ENCODE peak calls at places on chromosomes 1 and 21, in five cellular contexts. Y is tibial nerve, N is neural progenitor cell, B is stomach, V is A549. D is an unnamed sample.

GRCh38 chr21:42338730-42339715 is 11.8 kb downstream of the TFF2 start:
- DNase-seq in N (no peak), B (no peak), Y (no peak), V (no peak), D (no peak)

GRCh38 chr1:184567648-184568047 is 180.8 kb downstream of the C1orf21 start:
- DNase-seq in N (peak; percentile 24), Y (no peak), B (no peak), V (no peak), D (no peak)

GRCh38 chr1:12472798-12473551 is 145.0 kb downstream of the DHRS3 start:
- DNase-seq in V (no peak), N (no peak), B (no peak), Y (no peak), D (peak; percentile 61)

GRCh38 chr1:227794813-227795183 is 20.7 kb upstream of the PRSS38 start:
- DNase-seq in N (no peak), V (no peak), B (no peak), Y (no peak), D (no peak)

GRCh38 chr21:43341349-43342163 is 85.4 kb downstream of the SIK1 start:
- DNase-seq in Y (no peak), V (peak; percentile 54), B (no peak), N (no peak), D (no peak)

GRCh38 chr1:99559166-99559565 is 86.7 kb upstream of the PALMD start:
- DNase-seq in V (no peak), B (no peak), Y (no peak), N (no peak), D (no peak)

GRCh38 chr1:219505886-219506285 is 107.0 kb downstream of the ZC3H11B start:
- DNase-seq in B (no peak), Y (no peak), N (no peak), V (no peak), D (no peak)

GRCh38 chr1:16167331-16168143 is 11.7 kb upstream of the EPHA2 start:
- DNase-seq in V (no peak), Y (no peak), B (peak; percentile 58), N (peak; percentile 94), D (peak; percentile 61)

GRCh38 chr1:201172336-201172735 is 18.1 kb upstream of the TMEM9 start:
- DNase-seq in B (no peak), N (no peak), V (no peak), Y (no peak), D (no peak)

GRCh38 chr1:87151500-87152421 is 176.9 kb upstream of the LMO4 start:
- DNase-seq in Y (peak; percentile 61), N (peak; percentile 90), V (no peak), B (peak; percentile 49), D (no peak)

GRCh38 chr1:6770727-6771567 is 14.3 kb upstream of the CAMTA1 start:
- DNase-seq in V (no peak), Y (no peak), N (peak; percentile 23), B (no peak), D (no peak)

GRCh38 chr1:168506204-168506819 is 37.5 kb downstream of the XCL2 start:
- DNase-seq in N (no peak), V (no peak), Y (no peak), B (no peak), D (no peak)

GRCh38 chr1:70318191-70318590 is 36.3 kb downstream of the ANKRD13C start:
- DNase-seq in V (no peak), Y (no peak), N (no peak), B (no peak), D (no peak)

GRCh38 chr1:70315782-70316181 is 38.7 kb downstream of the ANKRD13C start:
- DNase-seq in N (no peak), B (no peak), V (no peak), Y (no peak), D (no peak)

GRCh38 chr1:70317087-70317486 is 37.4 kb downstream of the ANKRD13C start:
- DNase-seq in B (no peak), V (no peak), Y (no peak), N (no peak), D (no peak)

GRCh38 chr1:70324683-70325082 is 29.8 kb downstream of the ANKRD13C start:
- DNase-seq in Y (no peak), V (no peak), N (no peak), B (no peak), D (no peak)

GRCh38 chr1:70319750-70320149 is 34.8 kb downstream of the ANKRD13C start:
- DNase-seq in B (no peak), V (peak; percentile 6), Y (no peak), N (no peak), D (no peak)
- H3K4me1 ChIP-seq in B (no peaks in the 10 kb centered on the region), V (peaks cover 22% of the 10 kb centered on the region), Y (peaks cover 14% of the 10 kb centered on the region), N (no peaks in the 10 kb centered on the region), D (no peaks in the 10 kb centered on the region)

GRCh38 chr1:3546048-3546384 is 65.3 kb downstream of the MEGF6 start:
- DNase-seq in N (no peak), B (no peak), Y (no peak), V (no peak), D (no peak)

GRCh38 chr1:3548156-3548893 is 63.0 kb downstream of the MEGF6 start:
- DNase-seq in Y (no peak), V (no peak), B (no peak), N (peak; percentile 31), D (no peak)

GRCh38 chr1:3545363-3546047 is 65.8 kb downstream of the MEGF6 start:
- DNase-seq in Y (no peak), V (no peak), B (no peak), N (peak; percentile 50), D (no peak)

GRCh38 chr1:3548895-3549294 is 62.4 kb downstream of the MEGF6 start:
- DNase-seq in B (no peak), Y (no peak), N (no peak), V (no peak), D (no peak)

DNA sequence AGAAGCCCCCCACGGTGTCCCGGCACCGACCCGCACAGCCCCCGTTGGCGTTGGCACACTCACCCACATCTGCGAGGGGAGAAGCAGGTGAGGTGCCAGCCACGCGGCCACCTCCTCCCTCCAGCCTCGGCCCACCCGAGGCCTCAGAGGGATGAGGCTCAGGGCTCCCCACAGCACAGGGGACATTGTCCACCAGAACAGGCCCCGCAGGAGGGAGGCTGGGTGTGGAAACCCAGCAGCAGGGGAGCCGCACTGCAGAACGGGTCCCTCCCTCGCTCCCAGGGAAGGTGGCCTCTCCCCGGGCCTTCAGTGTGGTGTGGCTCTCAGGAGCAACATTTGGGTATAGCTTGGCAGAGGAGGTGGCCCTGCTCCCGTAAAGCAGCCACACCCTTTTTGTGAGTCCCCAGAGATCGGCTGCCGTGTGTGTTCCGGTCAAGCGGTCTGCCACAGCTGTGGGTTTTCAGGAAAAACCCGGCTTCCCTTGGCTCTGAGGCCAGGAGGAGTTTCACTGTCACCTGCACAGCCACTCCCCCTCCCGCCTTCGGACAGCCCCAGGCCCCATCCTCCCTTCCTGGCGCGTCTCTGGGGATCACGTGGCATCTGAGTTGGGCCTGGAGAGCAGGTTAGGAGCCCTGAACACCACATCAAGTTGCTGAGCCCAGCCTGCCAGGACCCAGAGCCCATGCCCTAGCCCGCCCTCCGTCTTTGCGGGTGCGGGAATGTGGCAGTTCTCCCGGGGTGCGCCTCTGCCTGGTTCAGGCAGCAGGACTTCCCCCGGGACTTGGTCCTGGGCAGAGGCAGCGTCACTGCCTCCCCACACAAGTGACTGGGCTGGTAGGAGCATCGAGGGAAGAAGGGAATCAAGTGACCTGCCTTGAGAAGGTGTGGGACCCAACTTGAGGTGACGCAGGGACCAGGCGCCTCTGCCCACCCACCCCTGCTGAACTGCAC is 64.0 kb downstream of the MEGF6 start:
- DNase-seq in V (no peak), B (no peak), Y (no peak), N (peak; percentile 28), D (no peak)
- H3K27ac ChIP-seq in V (peak overlapping the region; percentile 96), B (no peak overlapping the region), Y (no peak overlapping the region), N (no peak overlapping the region), D (no peak overlapping the region)

GRCh38 chr21:14866859-14867560 is 197.8 kb downstream of the NRIP1 start:
- DNase-seq in N (no peak), Y (no peak), V (no peak), B (no peak), D (no peak)

GRCh38 chr21:14874379-14874778 is 190.4 kb downstream of the NRIP1 start:
- DNase-seq in N (no peak), V (no peak), Y (no peak), B (no peak), D (no peak)

GRCh38 chr21:14870841-14871126 is 194.0 kb downstream of the NRIP1 start:
- DNase-seq in N (no peak), Y (no peak), V (no peak), B (no peak), D (no peak)

GRCh38 chr21:14871861-14872260 is 192.9 kb downstream of the NRIP1 start:
- DNase-seq in Y (no peak), N (no peak), V (no peak), B (no peak), D (no peak)

DNA sequence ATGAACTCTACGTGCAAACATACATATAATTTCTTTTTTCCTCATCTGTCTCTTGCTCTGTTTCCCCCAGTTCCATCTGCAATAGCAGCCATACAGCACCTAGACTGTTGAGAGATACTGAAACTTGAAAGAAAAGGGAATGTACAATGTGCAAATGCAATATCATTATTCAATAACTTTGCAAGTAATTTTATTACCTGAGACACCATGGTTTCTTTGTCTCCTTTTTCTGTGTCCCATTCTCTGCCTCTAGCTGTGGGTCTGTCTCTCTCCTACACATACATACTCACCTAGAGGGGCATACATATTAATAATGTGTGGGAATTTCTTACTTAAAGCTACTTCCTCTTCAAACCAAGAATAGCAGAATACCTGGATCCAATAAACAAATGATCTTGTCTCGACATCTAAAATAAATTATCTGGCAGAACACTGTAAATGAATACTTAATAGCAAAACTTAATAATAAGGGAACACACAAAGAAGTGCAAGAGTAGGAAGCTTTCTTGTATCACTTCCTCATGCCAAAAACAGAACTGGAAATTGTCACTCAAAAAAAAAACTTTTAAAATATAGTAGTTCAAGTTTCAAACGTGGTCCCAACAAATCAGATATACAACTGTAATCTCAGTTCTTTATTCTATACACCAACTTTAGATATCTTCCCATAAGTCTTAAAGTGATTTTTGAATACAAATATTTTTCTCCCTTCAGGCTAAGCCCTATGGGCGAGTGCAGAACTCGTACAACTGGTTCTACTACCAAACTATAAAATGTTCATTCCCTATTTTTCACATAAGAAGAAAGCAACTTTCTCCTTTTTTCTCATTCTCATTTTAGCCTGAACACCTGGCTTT is 194.6 kb downstream of the NRIP1 start:
- DNase-seq in N (no peak), B (no peak), V (no peak), Y (no peak), D (no peak)
- H3K4me1 ChIP-seq in N (peaks cover 14% of the 10 kb centered on the region), B (no peaks in the 10 kb centered on the region), V (peaks cover 14% of the 10 kb centered on the region), Y (peaks cover 49% of the 10 kb centered on the region), D (no peaks in the 10 kb centered on the region)

DNA sequence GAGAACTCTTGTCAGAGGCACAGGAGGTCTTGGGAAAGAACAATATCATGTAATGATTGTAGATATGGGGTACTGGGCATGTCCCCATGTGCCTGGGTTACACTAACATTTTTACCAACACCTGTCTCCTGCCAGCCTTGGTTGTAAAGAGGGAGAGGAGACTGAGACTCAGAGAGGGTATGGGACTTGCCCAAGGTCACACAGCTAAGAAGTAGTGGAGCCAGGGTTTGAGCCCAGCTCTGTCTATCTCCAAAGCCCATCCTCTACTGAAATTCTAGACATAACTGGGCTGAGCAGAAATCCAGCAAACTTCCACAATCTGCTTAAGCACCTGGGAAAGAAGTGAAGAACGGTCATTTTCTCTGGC is 2.6 kb upstream of the THEMIS2 start:
- DNase-seq in Y (no peak), N (no peak), V (no peak), B (no peak), D (no peak)
- H3K27ac ChIP-seq in Y (no peak overlapping the region), N (no peak overlapping the region), V (no peak overlapping the region), B (no peak overlapping the region), D (peak overlapping the region; percentile 70)

D was measured in CD8-positive, alpha-beta memory T cell.